ENCODE peak calls at places on chromosomes 3 and 15, in four cellular contexts. T, Q, Z and K are unnamed samples.
A peak's percentile ranks its signal among the peaks of the same experiment; 100 is the strongest.

GRCh38 chr15:92809880-92810361 is 90.2 kb upstream of the CHD2 start:
- DNase-seq in T (peak; percentile 58), Q (peak; percentile 63), Z (no peak), K (peak; percentile 30)

GRCh38 chr15:99343836-99344551 is 92.7 kb downstream of the LRRC28 start:
- DNase-seq in T (peak; percentile 26), Q (no peak), Z (no peak), K (no peak)

GRCh38 chr15:90955911-90956310 is 1.2 kb downstream of the RCCD1 start:
- DNase-seq in T (no peak), Q (peak; percentile 85), Z (peak; percentile 75), K (no peak)

GRCh38 chr3:138775254-138775595 is 59.5 kb downstream of the PIK3CB start:
- DNase-seq in T (no peak), Q (no peak), Z (no peak), K (no peak)

GRCh38 chr3:134344560-134344959 is 29.7 kb downstream of the AMOTL2 start:
- DNase-seq in T (no peak), Q (no peak), Z (no peak), K (no peak)

GRCh38 chr3:187651282-187651681 is 18.9 kb downstream of the SST start:
- DNase-seq in T (no peak), Q (no peak), Z (no peak), K (no peak)

GRCh38 chr3:111735271-111735758 is 123.8 kb upstream of the PHLDB2 start:
- DNase-seq in T (peak; percentile 91), Q (no peak), Z (no peak), K (peak; percentile 18)

GRCh38 chr3:14631687-14632444 is 19.7 kb upstream of the CCDC174 start:
- DNase-seq in T (no peak), Q (no peak), Z (no peak), K (no peak)

GRCh38 chr3:145536461-145536860 is 624.5 kb downstream of the PLOD2 start:
- DNase-seq in T (no peak), Q (no peak), Z (no peak), K (no peak)

GRCh38 chr15:59372352-59373211 is at the start of gene MYO1E:
- DNase-seq in T (peak; percentile 98), Q (peak; percentile 95), Z (peak; percentile 90), K (peak; percentile 95)

GRCh38 chr3:23455775-23456174 is 252.6 kb downstream of the UBE2E2 start:
- DNase-seq in T (peak; percentile 90), Q (no peak), Z (no peak), K (no peak)

GRCh38 chr15:25543156-25543555 is 104.3 kb upstream of the UBE3A start:
- DNase-seq in T (peak; percentile 24), Q (peak; percentile 40), Z (no peak), K (peak; percentile 76)

GRCh38 chr3:4978966-4979400 is 254 bp upstream of the BHLHE40 start:
- DNase-seq in T (peak; percentile 99), Q (peak; percentile 95), Z (peak; percentile 98), K (peak; percentile 96)

GRCh38 chr3:89067736-89068135 is 39.7 kb upstream of the EPHA3 start:
- DNase-seq in T (no peak), Q (no peak), Z (no peak), K (no peak)

GRCh38 chr15:40493089-40493840 is 22.5 kb downstream of the CHST14 start:
- DNase-seq in T (no peak), Q (no peak), Z (no peak), K (no peak)

GRCh38 chr3:53780171-53780570 is 66.0 kb downstream of the CHDH start:
- DNase-seq in T (peak; percentile 3), Q (no peak), Z (no peak), K (no peak)

GRCh38 chr15:85533949-85534543 is 153.6 kb downstream of the AKAP13 start:
- DNase-seq in T (no peak), Q (no peak), Z (no peak), K (no peak)

GRCh38 chr15:41936649-41937567 is 35.4 kb downstream of the EHD4 start:
- DNase-seq in T (peak; percentile 76), Q (no peak), Z (peak; percentile 73), K (peak; percentile 31)

GRCh38 chr3:194270627-194271458 is 80.3 kb downstream of the CPN2 start:
- DNase-seq in T (peak; percentile 72), Q (peak; percentile 63), Z (peak; percentile 65), K (peak; percentile 90)

GRCh38 chr3:182257361-182257760 is 535.9 kb upstream of the ATP11B start:
- DNase-seq in T (no peak), Q (no peak), Z (no peak), K (no peak)

GRCh38 chr3:39804951-39805350 is 4.5 kb upstream of the MYRIP start:
- DNase-seq in T (peak; percentile 24), Q (no peak), Z (no peak), K (no peak)

GRCh38 chr3:184710870-184711365 is 946 bp downstream of the MAGEF1 start:
- DNase-seq in T (peak; percentile 13), Q (peak; percentile 33), Z (peak; percentile 57), K (no peak)

GRCh38 chr15:70323111-70323851 is 225.6 kb upstream of the TLE3 start:
- DNase-seq in T (peak; percentile 33), Q (no peak), Z (no peak), K (no peak)

GRCh38 chr15:74431645-74432044 is 2.1 kb downstream of the SEMA7A start:
- DNase-seq in T (no peak), Q (no peak), Z (peak; percentile 49), K (no peak)

GRCh38 chr15:77907824-77908751 is 169.4 kb downstream of the TBC1D2B start:
- DNase-seq in T (peak; percentile 37), Q (peak; percentile 86), Z (peak; percentile 82), K (peak; percentile 54)

GRCh38 chr3:8266679-8267267 is 234.8 kb upstream of the LMCD1 start:
- DNase-seq in T (no peak), Q (no peak), Z (no peak), K (no peak)

GRCh38 chr15:84734794-84735479 is 13.5 kb upstream of the ZNF592 start:
- DNase-seq in T (no peak), Q (peak; percentile 91), Z (peak; percentile 83), K (peak; percentile 77)